ENCODE peak calls at places on chromosome 4, in nine cellular contexts. A, G, K, R, M, T, Q, L and D are unnamed samples.

GRCh38 chr4:44674471-44674870 is 3.7 kb upstream of the GUF1 start:
- DNase-seq in G (no peak), R (no peak), L (no peak), T (peak; percentile 14), A (no peak), K (no peak), Q (no peak), M (no peak), D (no peak)

GRCh38 chr4:143714290-143714625 is 13.8 kb upstream of the FREM3 start:
- DNase-seq in A (no peak), L (no peak), M (no peak), G (no peak), T (no peak), R (no peak), K (no peak), Q (no peak), D (no peak)

GRCh38 chr4:108068422-108068821 is 78.7 kb downstream of the HADH start:
- DNase-seq in K (no peak), T (no peak), Q (no peak), M (no peak), G (no peak), L (no peak), A (no peak), R (no peak), D (no peak)

GRCh38 chr4:146520894-146521542 is 722 bp downstream of the SLC10A7 start:
- DNase-seq in L (peak; percentile 16), R (no peak), M (peak; percentile 57), G (no peak), A (no peak), Q (peak; percentile 46), T (peak; percentile 65), K (peak; percentile 63), D (peak; percentile 20)

GRCh38 chr4:186657766-186658165 is 65.9 kb downstream of the FAT1 start:
- DNase-seq in R (no peak), Q (no peak), A (no peak), M (no peak), T (no peak), L (no peak), K (peak; percentile 43), G (no peak), D (no peak)

GRCh38 chr4:145231906-145232700 is 51.7 kb upstream of the OTUD4 start:
- DNase-seq in M (no peak), K (peak; percentile 65), A (no peak), G (no peak), Q (no peak), L (no peak), T (no peak), R (no peak), D (no peak)

GRCh38 chr4:148649669-148650331 is 207.6 kb upstream of the NR3C2 start:
- DNase-seq in T (no peak), K (peak; percentile 49), G (no peak), R (no peak), Q (no peak), M (no peak), A (no peak), L (no peak), D (no peak)

GRCh38 chr4:25578431-25578830 is 77.2 kb upstream of the SLC34A2 start:
- DNase-seq in L (no peak), K (no peak), A (no peak), R (no peak), T (no peak), M (no peak), G (no peak), Q (no peak), D (no peak)

GRCh38 chr4:79201976-79202375 is 123.9 kb downstream of the NAA11 start:
- DNase-seq in L (no peak), A (no peak), G (no peak), T (no peak), K (no peak), Q (no peak), M (no peak), R (no peak), D (no peak)

GRCh38 chr4:40192286-40193017 is 4.4 kb upstream of the RHOH start:
- DNase-seq in G (no peak), A (no peak), T (no peak), L (no peak), R (no peak), M (peak; percentile 32), K (no peak), Q (no peak), D (no peak)
- TF ChIP-seq POLR2A in G (no peak), A (no peak), T (no peak), L (no peak), R (no peak), M (no peak), K (no peak), Q (no peak), D (no peak)

GRCh38 chr4:36333303-36333877 is 52.0 kb downstream of the DTHD1 start:
- DNase-seq in G (no peak), M (no peak), K (no peak), R (no peak), Q (no peak), T (no peak), L (no peak), A (no peak), D (no peak)
- TF ChIP-seq POLR2A in G (no peak), M (no peak), K (no peak), R (no peak), Q (no peak), T (no peak), L (no peak), A (no peak), D (no peak)

GRCh38 chr4:70705856-70706461 is 15.8 kb upstream of the RUFY3 start:
- DNase-seq in M (no peak), G (no peak), Q (no peak), L (no peak), A (no peak), K (peak; percentile 54), T (no peak), R (no peak), D (no peak)

GRCh38 chr4:70704333-70705145 is 16.2 kb downstream of the UTP3 start:
- DNase-seq in A (peak; percentile 14), G (peak; percentile 87), K (peak; percentile 67), R (peak; percentile 59), T (peak; percentile 87), M (peak; percentile 88), L (peak; percentile 67), Q (peak; percentile 82), D (peak; percentile 56)

GRCh38 chr4:70706516-70706915 is 15.2 kb upstream of the RUFY3 start:
- DNase-seq in A (no peak), M (no peak), Q (no peak), T (peak; percentile 14), K (peak; percentile 16), G (no peak), R (no peak), L (no peak), D (no peak)

GRCh38 chr4:70703695-70704332 is 15.5 kb downstream of the UTP3 start:
- DNase-seq in Q (no peak), M (peak; percentile 18), R (no peak), K (peak; percentile 83), T (peak; percentile 10), L (no peak), G (no peak), A (no peak), D (no peak)

GRCh38 chr4:70705146-70705855 is 16.5 kb upstream of the RUFY3 start:
- DNase-seq in T (peak; percentile 82), K (peak; percentile 46), R (peak; percentile 44), L (peak; percentile 65), A (no peak), G (peak; percentile 81), Q (peak; percentile 63), M (peak; percentile 77), D (peak; percentile 49)
- TF ChIP-seq POLR2A in T (peak; percentile 9), K (peak; percentile 53), R (no peak), L (no peak), A (peak; percentile 57), G (peak; percentile 36), Q (no peak), M (peak; percentile 61), D (peak; percentile 34)

GRCh38 chr4:2797545-2798305 is 4.8 kb downstream of the SH3BP2 start:
- DNase-seq in K (no peak), R (no peak), G (no peak), M (no peak), T (peak; percentile 13), L (peak; percentile 50), A (no peak), Q (peak; percentile 84), D (no peak)
- TF ChIP-seq POLR2A in K (no peak), R (no peak), G (no peak), M (no peak), T (no peak), L (no peak), A (no peak), Q (no peak), D (no peak)

DNA sequence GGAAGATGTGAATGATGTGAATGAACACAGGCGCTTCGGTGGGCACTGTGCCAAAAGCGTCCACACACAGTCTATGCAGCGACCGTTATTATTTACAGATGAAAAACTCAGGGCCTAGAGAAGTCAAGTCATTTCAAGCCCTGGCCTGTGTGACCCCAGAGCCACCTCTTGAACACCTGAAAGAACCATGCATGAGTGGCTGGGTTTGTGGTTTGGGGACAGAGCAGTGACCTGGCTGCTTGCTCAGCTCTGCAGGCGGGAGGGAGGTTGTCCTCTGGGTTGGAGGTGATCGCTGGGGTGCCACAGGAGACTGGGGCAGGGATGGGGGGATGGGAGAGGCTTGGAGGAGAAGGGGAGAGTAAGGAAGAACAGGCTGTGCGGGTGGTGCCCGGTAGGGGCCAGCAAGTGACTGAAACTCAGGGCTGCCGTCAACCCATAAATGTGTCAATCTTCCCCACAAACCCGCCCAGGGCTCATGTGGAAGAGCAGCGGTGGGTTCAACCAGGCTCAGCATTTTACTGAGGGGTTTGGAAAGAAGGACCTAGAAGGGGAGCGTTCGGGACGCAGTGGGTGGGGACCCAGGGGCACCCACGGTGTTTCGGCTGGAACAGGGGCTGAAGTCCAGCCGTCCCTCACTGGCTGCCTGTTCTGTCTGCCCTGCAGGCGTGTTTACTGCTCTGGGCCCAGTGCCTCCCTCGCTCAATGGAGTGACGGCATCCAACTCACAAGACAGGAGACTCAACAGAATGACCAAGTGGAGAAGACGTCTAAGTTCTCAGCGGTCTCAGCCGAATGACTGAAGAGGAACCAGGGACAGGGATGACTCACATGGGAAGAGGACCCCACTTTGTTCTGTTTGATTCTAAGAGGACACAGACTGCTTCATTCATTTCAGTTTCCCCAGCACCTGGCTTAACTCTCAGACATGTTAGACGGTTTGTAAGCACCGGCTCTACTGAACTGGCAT is 167.8 kb downstream of the AFAP1 start:
- DNase-seq in K (no peak), T (no peak), M (peak; percentile 66), R (no peak), Q (no peak), A (no peak), G (no peak), L (no peak), D (no peak)
- TF ChIP-seq POLR2A in K (no peak), T (no peak), M (no peak), R (no peak), Q (no peak), A (no peak), G (no peak), L (no peak), D (no peak)